ENCODE peak calls at places on chromosome 11, in four cellular contexts. H, K, P and T are unnamed samples.

GRCh38 chr11:2271077-2271326 is 614 bp upstream of the ASCL2 start:
- DNase-seq in P (peak), H (no peak), K (no peak), T (peak)

GRCh38 chr11:119505861-119506260 is 82.9 kb upstream of the THY1 start:
- DNase-seq in H (no peak), K (no peak), P (no peak), T (no peak)

GRCh38 chr11:34050536-34050935 is 995 bp upstream of the CAPRIN1 start:
- DNase-seq in P (no peak), K (no peak), H (no peak), T (no peak)

GRCh38 chr11:42239102-42239501 is 779.6 kb upstream of the LRRC4C start:
- DNase-seq in H (no peak), K (no peak), P (no peak), T (no peak)

GRCh38 chr11:34075178-34075820 is 23.8 kb downstream of the CAPRIN1 start:
- DNase-seq in K (no peak), P (no peak), H (no peak), T (no peak)

GRCh38 chr11:6618117-6619020 is 853 bp downstream of the TPP1 start:
- DNase-seq in P (peak), H (no peak), K (peak), T (peak)

GRCh38 chr11:69588270-69588669 is 52.7 kb upstream of the CCND1 start:
- DNase-seq in P (no peak), H (no peak), K (no peak), T (no peak)

GRCh38 chr11:117597083-117597482 is 199.9 kb downstream of the DSCAML1 start:
- DNase-seq in H (peak), K (no peak), P (peak), T (no peak)

GRCh38 chr11:132187814-132188213 is 817.4 kb downstream of the NTM start:
- DNase-seq in P (no peak), K (no peak), H (no peak), T (no peak)

GRCh38 chr11:119015054-119015611 is 3.0 kb downstream of the RPS25 start:
- DNase-seq in K (no peak), H (no peak), P (no peak), T (no peak)

GRCh38 chr11:3051435-3052108 is 5.7 kb downstream of the CARS1 start:
- DNase-seq in P (no peak), H (no peak), K (no peak), T (no peak)

GRCh38 chr11:14537134-14537599 is 17.0 kb upstream of the PSMA1 start:
- DNase-seq in H (peak), P (no peak), K (peak), T (no peak)

GRCh38 chr11:69355959-69356702 is 62.2 kb downstream of the MYEOV start:
- DNase-seq in K (no peak), H (no peak), P (no peak), T (no peak)

GRCh38 chr11:16276251-16276650 is 80.1 kb downstream of the SOX6 start:
- DNase-seq in K (no peak), H (no peak), P (no peak), T (no peak)

GRCh38 chr11:46272816-46273427 is 4.5 kb upstream of the CREB3L1 start:
- DNase-seq in K (no peak), H (no peak), P (no peak), T (no peak)

GRCh38 chr11:798093-798713 is at the start of gene SLC25A22:
- DNase-seq in K (peak), H (peak), P (peak), T (peak)

GRCh38 chr11:13280323-13280722 is 2.7 kb downstream of the BMAL1 start:
- DNase-seq in H (no peak), K (no peak), P (no peak), T (no peak)

GRCh38 chr11:11728371-11728770 is 106.6 kb upstream of the GALNT18 start:
- DNase-seq in P (no peak), K (no peak), H (no peak), T (no peak)

GRCh38 chr11:2997406-2997805 is 5.3 kb upstream of the NAP1L4 start:
- DNase-seq in P (no peak), K (no peak), H (no peak), T (no peak)

GRCh38 chr11:61150656-61151544 is 10.3 kb downstream of the VPS37C start:
- DNase-seq in P (no peak), K (no peak), H (no peak), T (no peak)

GRCh38 chr11:115222218-115222862 is 281.9 kb downstream of the CADM1 start:
- DNase-seq in K (no peak), H (no peak), P (no peak), T (no peak)

GRCh38 chr11:130145975-130146776 is 13.4 kb upstream of the ST14 start:
- DNase-seq in P (no peak), K (no peak), H (no peak), T (no peak)

GRCh38 chr11:8209208-8209807 is 40.5 kb upstream of the RIC3 start:
- DNase-seq in H (peak), K (no peak), P (no peak), T (peak)

GRCh38 chr11:58318532-58318931 is 40.3 kb downstream of the OR5B17 start:
- DNase-seq in P (no peak), K (no peak), H (no peak), T (no peak)

GRCh38 chr11:66048525-66049313 is at the start of gene GAL3ST3:
- DNase-seq in K (no peak), P (no peak), H (no peak), T (no peak)

GRCh38 chr11:31802990-31803812 is 7.9 kb downstream of the PAX6 start:
- DNase-seq in H (no peak), K (no peak), P (no peak), T (no peak)

GRCh38 chr11:8361664-8362210 is 98.1 kb upstream of the LMO1 start:
- DNase-seq in H (no peak), P (no peak), K (no peak), T (no peak)